ENCODE peak calls at places on chromosomes 3 and 15, in seven cellular contexts. Z is stimulated activated CD8-positive, alpha-beta memory T cell treated with anti-CD3 and anti-CD28 coated beads, Interleukin-15, amount 100 ng/mL, for 4 hours; H is HFFc6; K is stimulated activated naive CD4-positive, alpha-beta T cell treated with Interleukin-2 at 50 U/mL for 16 hours; B is RWPE1; G is EH; L is GM12865. X is an unnamed sample.

GRCh38 chr3:126621171-126621570 is 33.8 kb downstream of the TXNRD3 start:
- DNase-seq in K (no peak), L (no peak), G (peak), B (no peak), H (peak), Z (no peak), X (peak)

GRCh38 chr3:120652281-120652680 is 29.8 kb downstream of the HGD start:
- DNase-seq in Z (no peak), B (no peak), H (no peak), G (no peak), K (no peak), L (no peak), X (no peak)

GRCh38 chr3:107045791-107046190 is 331.4 kb upstream of the CCDC54 start:
- DNase-seq in G (no peak), K (no peak), Z (no peak), B (no peak), H (no peak), L (no peak), X (no peak)

GRCh38 chr3:16828815-16829214 is 55.9 kb upstream of the PLCL2 start:
- DNase-seq in L (peak), Z (no peak), B (no peak), G (peak), H (peak), K (peak), X (peak)

GRCh38 chr15:69299451-69300128 is 878 bp downstream of the PAQR5 start:
- DNase-seq in L (no peak), H (no peak), K (no peak), G (no peak), Z (no peak), B (no peak), X (no peak)

GRCh38 chr3:15346516-15346915 is 14.1 kb upstream of the SH3BP5 start:
- DNase-seq in H (no peak), K (no peak), G (no peak), B (no peak), Z (no peak), L (no peak), X (no peak)

GRCh38 chr3:69739204-69740102 is at the start of gene MITF:
- DNase-seq in K (no peak), L (peak), G (peak), Z (no peak), B (peak), H (peak), X (peak)

GRCh38 chr3:180383332-180384020 is 218.5 kb upstream of the TTC14 start:
- DNase-seq in G (no peak), H (peak), Z (no peak), K (no peak), L (no peak), B (peak), X (peak)

GRCh38 chr3:152269423-152270144 is 855 bp downstream of the MBNL1 start:
- DNase-seq in B (peak), Z (peak), K (peak), H (peak), L (peak), G (peak), X (peak)

GRCh38 chr3:37506968-37507535 is 332.7 kb upstream of the LRRFIP2 start:
- DNase-seq in G (no peak), Z (no peak), L (no peak), B (no peak), H (no peak), K (no peak), X (no peak)

GRCh38 chr3:177832862-177833261 is 635.6 kb upstream of the TBL1XR1 start:
- DNase-seq in L (no peak), G (no peak), H (no peak), B (no peak), Z (no peak), K (no peak), X (no peak)